ENCODE peak calls at places on chromosomes 1 and 21, in six cellular contexts. One of them, this sample, is unnamed.

GRCh38 chr1:23895082-23895481 is 18.1 kb downstream of the CNR2 start:
- DNase-seq in pancreas: no peak
- DNase-seq in Peyer's patch: no peak
- DNase-seq in neural crest cell: no peak
- DNase-seq in testis: no peak
- DNase-seq in transverse colon: no peak
- DNase-seq in this sample: no peak

GRCh38 chr21:24290151-24290833 is 1317.0 kb downstream of the MRPL39 start:
- DNase-seq in Peyer's patch: no peak
- DNase-seq in testis: no peak
- DNase-seq in neural crest cell: no peak
- DNase-seq in transverse colon: no peak
- DNase-seq in pancreas: no peak
- DNase-seq in this sample: peak

GRCh38 chr1:199982606-199983005 is 44.9 kb upstream of the NR5A2 start:
- DNase-seq in Peyer's patch: no peak
- DNase-seq in pancreas: no peak
- DNase-seq in testis: no peak
- DNase-seq in transverse colon: peak
- DNase-seq in neural crest cell: no peak
- DNase-seq in this sample: no peak

GRCh38 chr1:19661721-19662228 is 2.9 kb upstream of the HTR6 start:
- DNase-seq in neural crest cell: peak
- DNase-seq in testis: peak
- DNase-seq in pancreas: no peak
- DNase-seq in Peyer's patch: no peak
- DNase-seq in transverse colon: no peak
- DNase-seq in this sample: peak

GRCh38 chr1:42282024-42282579 is 52.9 kb downstream of the FOXJ3 start:
- DNase-seq in Peyer's patch: no peak
- DNase-seq in pancreas: no peak
- DNase-seq in transverse colon: no peak
- DNase-seq in neural crest cell: no peak
- DNase-seq in testis: no peak
- DNase-seq in this sample: no peak

GRCh38 chr21:32406405-32406804 is 6.1 kb upstream of the EVA1C start:
- DNase-seq in testis: no peak
- DNase-seq in neural crest cell: no peak
- DNase-seq in pancreas: no peak
- DNase-seq in transverse colon: peak
- DNase-seq in Peyer's patch: peak
- DNase-seq in this sample: no peak

GRCh38 chr1:29858646-29859045 is 622.3 kb downstream of the PTPRU start:
- DNase-seq in testis: no peak
- DNase-seq in transverse colon: no peak
- DNase-seq in neural crest cell: no peak
- DNase-seq in Peyer's patch: no peak
- DNase-seq in pancreas: no peak
- DNase-seq in this sample: no peak

GRCh38 chr1:215251428-215251827 is 168.9 kb downstream of the KCNK2 start:
- DNase-seq in transverse colon: no peak
- DNase-seq in neural crest cell: no peak
- DNase-seq in testis: no peak
- DNase-seq in pancreas: no peak
- DNase-seq in Peyer's patch: no peak
- DNase-seq in this sample: no peak

GRCh38 chr21:25925936-25926335 is 191.2 kb downstream of the GABPA start:
- DNase-seq in Peyer's patch: no peak
- DNase-seq in transverse colon: no peak
- DNase-seq in pancreas: no peak
- DNase-seq in testis: no peak
- DNase-seq in neural crest cell: no peak
- DNase-seq in this sample: no peak

GRCh38 chr1:158793604-158794003 is 12.6 kb upstream of the OR6N2 start:
- DNase-seq in pancreas: no peak
- DNase-seq in testis: no peak
- DNase-seq in neural crest cell: no peak
- DNase-seq in Peyer's patch: peak
- DNase-seq in transverse colon: no peak
- DNase-seq in this sample: peak

GRCh38 chr1:236681184-236681583 is 5.1 kb upstream of the ACTN2 start:
- DNase-seq in transverse colon: no peak
- DNase-seq in pancreas: no peak
- DNase-seq in Peyer's patch: no peak
- DNase-seq in neural crest cell: no peak
- DNase-seq in testis: peak
- DNase-seq in this sample: no peak

GRCh38 chr21:43858806-43859648 is 6.0 kb upstream of the AGPAT3 start:
- DNase-seq in neural crest cell: no peak
- DNase-seq in testis: no peak
- DNase-seq in Peyer's patch: no peak
- DNase-seq in transverse colon: no peak
- DNase-seq in pancreas: no peak
- DNase-seq in this sample: no peak

GRCh38 chr1:233509596-233509995 is 104.3 kb upstream of the KCNK1 start:
- DNase-seq in Peyer's patch: no peak
- DNase-seq in transverse colon: no peak
- DNase-seq in neural crest cell: peak
- DNase-seq in pancreas: no peak
- DNase-seq in testis: no peak
- DNase-seq in this sample: no peak

GRCh38 chr1:38038836-38039235 is 7.8 kb downstream of the POU3F1 start:
- DNase-seq in neural crest cell: no peak
- DNase-seq in transverse colon: no peak
- DNase-seq in pancreas: no peak
- DNase-seq in Peyer's patch: no peak
- DNase-seq in testis: no peak
- DNase-seq in this sample: no peak

This sample was measured in activated CD4-positive, alpha-beta memory T cell treated with anti-CD3 and anti-CD28 coated beads for 36 hours.